ENCODE peak calls at places on chromosome 5, in six cellular contexts. One of them, this sample, is unnamed.

GRCh38 chr5:74767579-74767913 is 497 bp downstream of the NSA2 start:
- DNase-seq in breast epithelium: no peak
- DNase-seq in upper lobe of right lung: no peak
- DNase-seq in NCI-H524: no peak
- DNase-seq in brain microvascular endothelial cell: peak; percentile 38
- DNase-seq in activated T-helper 9 cell treated with anti-CD3 and anti-CD28 coated beads, Interleukin-2, amount 50 U/mL, for 16 hours: no peak
- DNase-seq in this sample: no peak

GRCh38 chr5:95638632-95639031 is 7.9 kb upstream of the RFESD start:
- DNase-seq in breast epithelium: no peak
- DNase-seq in upper lobe of right lung: no peak
- DNase-seq in NCI-H524: no peak
- DNase-seq in brain microvascular endothelial cell: no peak
- DNase-seq in activated T-helper 9 cell treated with anti-CD3 and anti-CD28 coated beads, Interleukin-2, amount 50 U/mL, for 16 hours: no peak
- DNase-seq in this sample: no peak

GRCh38 chr5:15797116-15797515 is 297.1 kb downstream of the FBXL7 start:
- DNase-seq in breast epithelium: no peak
- DNase-seq in upper lobe of right lung: no peak
- DNase-seq in NCI-H524: no peak
- DNase-seq in brain microvascular endothelial cell: no peak
- DNase-seq in activated T-helper 9 cell treated with anti-CD3 and anti-CD28 coated beads, Interleukin-2, amount 50 U/mL, for 16 hours: no peak
- DNase-seq in this sample: no peak

GRCh38 chr5:126509339-126509738 is 85.7 kb downstream of the ALDH7A1 start:
- DNase-seq in breast epithelium: no peak
- DNase-seq in upper lobe of right lung: no peak
- DNase-seq in NCI-H524: no peak
- DNase-seq in brain microvascular endothelial cell: no peak
- DNase-seq in activated T-helper 9 cell treated with anti-CD3 and anti-CD28 coated beads, Interleukin-2, amount 50 U/mL, for 16 hours: no peak
- DNase-seq in this sample: no peak

GRCh38 chr5:17154211-17154996 is 63.0 kb upstream of the BASP1 start:
- DNase-seq in breast epithelium: no peak
- DNase-seq in upper lobe of right lung: no peak
- DNase-seq in NCI-H524: peak; percentile 68
- DNase-seq in brain microvascular endothelial cell: peak; percentile 69
- DNase-seq in activated T-helper 9 cell treated with anti-CD3 and anti-CD28 coated beads, Interleukin-2, amount 50 U/mL, for 16 hours: no peak
- DNase-seq in this sample: no peak

GRCh38 chr5:83718195-83718825 is 2.3 kb downstream of the HAPLN1 start:
- DNase-seq in breast epithelium: no peak
- DNase-seq in upper lobe of right lung: no peak
- DNase-seq in NCI-H524: peak; percentile 74
- DNase-seq in brain microvascular endothelial cell: peak; percentile 62
- DNase-seq in activated T-helper 9 cell treated with anti-CD3 and anti-CD28 coated beads, Interleukin-2, amount 50 U/mL, for 16 hours: no peak
- DNase-seq in this sample: no peak

GRCh38 chr5:31898246-31898645 is 259.3 kb downstream of the PDZD2 start:
- DNase-seq in breast epithelium: no peak
- DNase-seq in upper lobe of right lung: no peak
- DNase-seq in NCI-H524: peak; percentile 5
- DNase-seq in brain microvascular endothelial cell: no peak
- DNase-seq in activated T-helper 9 cell treated with anti-CD3 and anti-CD28 coated beads, Interleukin-2, amount 50 U/mL, for 16 hours: no peak
- DNase-seq in this sample: no peak

GRCh38 chr5:81232449-81233079 is 558 bp upstream of the CKMT2 start:
- DNase-seq in breast epithelium: no peak
- DNase-seq in upper lobe of right lung: no peak
- DNase-seq in NCI-H524: no peak
- DNase-seq in brain microvascular endothelial cell: no peak
- DNase-seq in activated T-helper 9 cell treated with anti-CD3 and anti-CD28 coated beads, Interleukin-2, amount 50 U/mL, for 16 hours: no peak
- DNase-seq in this sample: no peak

GRCh38 chr5:173078878-173079277 is 22.7 kb downstream of the CREBRF start:
- DNase-seq in breast epithelium: no peak
- DNase-seq in upper lobe of right lung: no peak
- DNase-seq in NCI-H524: no peak
- DNase-seq in brain microvascular endothelial cell: no peak
- DNase-seq in activated T-helper 9 cell treated with anti-CD3 and anti-CD28 coated beads, Interleukin-2, amount 50 U/mL, for 16 hours: no peak
- DNase-seq in this sample: no peak

GRCh38 chr5:169728-170094 is 21.6 kb upstream of the LRRC14B start:
- DNase-seq in breast epithelium: no peak
- DNase-seq in upper lobe of right lung: no peak
- DNase-seq in NCI-H524: no peak
- DNase-seq in brain microvascular endothelial cell: no peak
- DNase-seq in activated T-helper 9 cell treated with anti-CD3 and anti-CD28 coated beads, Interleukin-2, amount 50 U/mL, for 16 hours: no peak
- DNase-seq in this sample: no peak

GRCh38 chr5:173786296-173787187 is 101.6 kb upstream of the CPEB4 start:
- DNase-seq in breast epithelium: no peak
- DNase-seq in upper lobe of right lung: no peak
- DNase-seq in NCI-H524: no peak
- DNase-seq in brain microvascular endothelial cell: no peak
- DNase-seq in activated T-helper 9 cell treated with anti-CD3 and anti-CD28 coated beads, Interleukin-2, amount 50 U/mL, for 16 hours: no peak
- DNase-seq in this sample: no peak

GRCh38 chr5:111960466-111961215 is 203.6 kb upstream of the NREP start:
- DNase-seq in breast epithelium: no peak
- DNase-seq in upper lobe of right lung: no peak
- DNase-seq in NCI-H524: no peak
- DNase-seq in brain microvascular endothelial cell: no peak
- DNase-seq in activated T-helper 9 cell treated with anti-CD3 and anti-CD28 coated beads, Interleukin-2, amount 50 U/mL, for 16 hours: no peak
- DNase-seq in this sample: no peak

GRCh38 chr5:84605246-84605645 is 220.6 kb upstream of the EDIL3 start:
- DNase-seq in breast epithelium: no peak
- DNase-seq in upper lobe of right lung: no peak
- DNase-seq in NCI-H524: no peak
- DNase-seq in brain microvascular endothelial cell: no peak
- DNase-seq in activated T-helper 9 cell treated with anti-CD3 and anti-CD28 coated beads, Interleukin-2, amount 50 U/mL, for 16 hours: no peak
- DNase-seq in this sample: no peak

GRCh38 chr5:144201578-144201977 is 30.9 kb downstream of the KCTD16 start:
- DNase-seq in breast epithelium: no peak
- DNase-seq in upper lobe of right lung: no peak
- DNase-seq in NCI-H524: no peak
- DNase-seq in brain microvascular endothelial cell: no peak
- DNase-seq in activated T-helper 9 cell treated with anti-CD3 and anti-CD28 coated beads, Interleukin-2, amount 50 U/mL, for 16 hours: no peak
- DNase-seq in this sample: no peak

GRCh38 chr5:107263387-107264003 is 407.2 kb downstream of the EFNA5 start:
- DNase-seq in breast epithelium: no peak
- DNase-seq in upper lobe of right lung: no peak
- DNase-seq in NCI-H524: no peak
- DNase-seq in brain microvascular endothelial cell: no peak
- DNase-seq in activated T-helper 9 cell treated with anti-CD3 and anti-CD28 coated beads, Interleukin-2, amount 50 U/mL, for 16 hours: no peak
- DNase-seq in this sample: no peak

GRCh38 chr5:102754499-102755424 is at the start of gene PAM:
- DNase-seq in breast epithelium: peak; percentile 69
- DNase-seq in upper lobe of right lung: peak; percentile 92
- DNase-seq in NCI-H524: peak; percentile 33
- DNase-seq in brain microvascular endothelial cell: peak; percentile 48
- DNase-seq in activated T-helper 9 cell treated with anti-CD3 and anti-CD28 coated beads, Interleukin-2, amount 50 U/mL, for 16 hours: peak; percentile 71
- DNase-seq in this sample: peak; percentile 81

GRCh38 chr5:171615201-171616001 is 170.2 kb upstream of the SMIM23 start:
- DNase-seq in breast epithelium: no peak
- DNase-seq in upper lobe of right lung: peak; percentile 81
- DNase-seq in NCI-H524: no peak
- DNase-seq in brain microvascular endothelial cell: no peak
- DNase-seq in activated T-helper 9 cell treated with anti-CD3 and anti-CD28 coated beads, Interleukin-2, amount 50 U/mL, for 16 hours: no peak
- DNase-seq in this sample: peak; percentile 46

This sample was measured in mesothelial cell of epicardium.